ENCODE peak calls at places on chromosome 3, in four cellular contexts. D is HL-60, P is Panc1, T is fibroblast of lung. E is an unnamed sample.

GRCh38 chr3:183481582-183481981 is 53.2 kb upstream of the MCF2L2 start:
- DNase-seq in D (no peak), P (no peak), T (no peak), E (peak; percentile 74)

GRCh38 chr3:176172430-176172954 is 1024.8 kb downstream of the TBL1XR1 start:
- DNase-seq in D (no peak), P (no peak), T (no peak), E (no peak)

GRCh38 chr3:135168822-135169221 is 373.8 kb downstream of the EPHB1 start:
- DNase-seq in D (no peak), P (no peak), T (no peak), E (no peak)

GRCh38 chr3:23217872-23218554 is 14.9 kb downstream of the UBE2E2 start:
- DNase-seq in D (no peak), P (no peak), T (peak; percentile 37), E (peak; percentile 31)

GRCh38 chr3:52052831-52053306 is 3.5 kb downstream of the DUSP7 start:
- DNase-seq in D (peak; percentile 84), P (no peak), T (peak; percentile 76), E (peak; percentile 64)

GRCh38 chr3:23805881-23806321 is at the start of gene UBE2E1:
- DNase-seq in D (peak; percentile 63), P (no peak), T (peak; percentile 75), E (peak; percentile 55)

GRCh38 chr3:96331341-96331740 is 483.1 kb upstream of the EPHA6 start:
- DNase-seq in D (no peak), P (no peak), T (no peak), E (no peak)

GRCh38 chr3:24160424-24160823 is 215.3 kb downstream of the NR1D2 start:
- DNase-seq in D (no peak), P (no peak), T (peak; percentile 38), E (peak; percentile 10)

GRCh38 chr3:188947983-188948657 is 223.7 kb upstream of the TPRG1 start:
- DNase-seq in D (no peak), P (no peak), T (peak; percentile 100), E (peak; percentile 95)

GRCh38 chr3:152707314-152707713 is 127.6 kb upstream of the P2RY1 start:
- DNase-seq in D (no peak), P (no peak), T (peak; percentile 20), E (no peak)

GRCh38 chr3:78978037-78978436 is 789.8 kb downstream of the ROBO1 start:
- DNase-seq in D (no peak), P (no peak), T (peak; percentile 57), E (no peak)

GRCh38 chr3:55802816-55803215 is 315.7 kb upstream of the WNT5A start:
- DNase-seq in D (no peak), P (no peak), T (no peak), E (no peak)

GRCh38 chr3:57530071-57530608 is 14.0 kb downstream of the DNAH12 start:
- DNase-seq in D (no peak), P (no peak), T (no peak), E (no peak)

GRCh38 chr3:187718802-187719201 is 16.4 kb upstream of the RTP2 start:
- DNase-seq in D (no peak), P (no peak), T (no peak), E (no peak)

GRCh38 chr3:112463250-112463649 is 36.0 kb downstream of the BTLA start:
- DNase-seq in D (no peak), P (no peak), T (no peak), E (no peak)

GRCh38 chr3:52144034-52144795 is 10.0 kb downstream of the POC1A start:
- DNase-seq in D (peak; percentile 62), P (peak; percentile 30), T (peak; percentile 81), E (peak; percentile 44)

GRCh38 chr3:55899887-55900286 is 412.8 kb upstream of the WNT5A start:
- DNase-seq in D (no peak), P (no peak), T (no peak), E (no peak)

GRCh38 chr3:74564560-74564959 is 49.9 kb downstream of the CNTN3 start:
- DNase-seq in D (no peak), P (no peak), T (no peak), E (no peak)

GRCh38 chr3:122986790-122987189 is 40.8 kb downstream of the SEMA5B start:
- DNase-seq in D (no peak), P (no peak), T (no peak), E (no peak)

GRCh38 chr3:122987726-122988319 is 39.7 kb downstream of the SEMA5B start:
- DNase-seq in D (no peak), P (no peak), T (no peak), E (no peak)

GRCh38 chr3:122988507-122988906 is 39.1 kb downstream of the SEMA5B start:
- DNase-seq in D (no peak), P (no peak), T (no peak), E (no peak)

GRCh38 chr3:122985539-122985938 is 42.0 kb downstream of the SEMA5B start:
- DNase-seq in D (no peak), P (no peak), T (no peak), E (no peak)

DNA sequence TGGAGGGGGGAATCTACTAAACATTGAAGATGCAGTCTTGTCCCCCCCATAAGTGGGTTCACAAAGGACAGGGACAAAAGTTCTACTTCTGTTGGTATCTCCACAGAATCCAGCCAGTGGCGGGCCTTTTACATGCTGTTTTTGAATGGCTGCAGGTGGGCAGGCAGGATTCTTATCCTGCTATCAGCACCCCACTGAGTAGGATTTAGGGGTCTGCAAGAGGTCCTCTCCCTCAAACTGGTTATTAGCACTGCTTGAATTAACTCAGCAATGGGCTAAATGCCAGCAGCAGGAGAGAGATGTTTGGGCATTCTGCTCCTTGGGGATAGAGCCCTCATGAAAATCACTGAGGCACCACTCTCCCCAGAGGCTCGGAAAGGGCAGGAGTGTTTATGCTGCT is 40.3 kb downstream of the SEMA5B start:
- DNase-seq in D (no peak), P (no peak), T (no peak), E (no peak)
- H3K27me3 ChIP-seq in D (peaks cover 22% of the 10 kb centered on the region), P (peaks cover 36% of the 10 kb centered on the region), T (peaks cover 31% of the 10 kb centered on the region), E (peaks cover 86% of the 10 kb centered on the region)

DNA sequence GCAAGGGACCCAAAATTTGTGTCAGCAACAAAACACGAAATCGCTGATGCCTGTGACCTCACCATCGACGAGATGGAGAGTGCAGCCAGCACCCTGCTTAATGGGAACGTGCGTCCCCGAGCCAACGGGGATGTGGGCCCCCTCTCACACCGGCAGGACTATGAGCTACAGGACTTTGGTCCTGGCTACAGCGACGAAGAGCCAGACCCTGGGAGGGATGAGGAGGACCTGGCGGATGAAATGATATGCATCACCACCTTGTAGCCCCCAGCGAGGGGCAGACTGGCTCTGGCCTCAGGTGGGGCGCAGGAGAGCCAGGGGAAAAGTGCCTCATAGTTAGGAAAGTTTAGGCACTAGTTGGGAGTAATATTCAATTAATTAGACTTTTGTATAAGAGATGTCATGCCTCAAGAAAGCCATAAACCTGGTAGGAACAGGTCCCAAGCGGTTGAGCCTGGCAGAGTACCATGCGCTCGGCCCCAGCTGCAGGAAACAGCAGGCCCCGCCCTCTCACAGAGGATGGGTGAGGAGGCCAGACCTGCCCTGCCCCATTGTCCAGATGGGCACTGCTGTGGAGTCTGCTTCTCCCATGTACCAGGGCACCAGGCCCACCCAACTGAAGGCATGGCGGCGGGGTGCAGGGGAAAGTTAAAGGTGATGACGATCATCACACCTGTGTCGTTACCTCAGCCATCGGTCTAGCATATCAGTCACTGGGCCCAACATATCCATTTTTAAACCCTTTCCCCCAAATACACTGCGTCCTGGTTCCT is 34.9 kb downstream of the CHDH start:
- DNase-seq in D (no peak), P (no peak), T (no peak), E (no peak)
- H3K27me3 ChIP-seq in D (no peaks in the 10 kb centered on the region), P (no peaks in the 10 kb centered on the region), T (no peaks in the 10 kb centered on the region), E (no peaks in the 10 kb centered on the region)

DNA sequence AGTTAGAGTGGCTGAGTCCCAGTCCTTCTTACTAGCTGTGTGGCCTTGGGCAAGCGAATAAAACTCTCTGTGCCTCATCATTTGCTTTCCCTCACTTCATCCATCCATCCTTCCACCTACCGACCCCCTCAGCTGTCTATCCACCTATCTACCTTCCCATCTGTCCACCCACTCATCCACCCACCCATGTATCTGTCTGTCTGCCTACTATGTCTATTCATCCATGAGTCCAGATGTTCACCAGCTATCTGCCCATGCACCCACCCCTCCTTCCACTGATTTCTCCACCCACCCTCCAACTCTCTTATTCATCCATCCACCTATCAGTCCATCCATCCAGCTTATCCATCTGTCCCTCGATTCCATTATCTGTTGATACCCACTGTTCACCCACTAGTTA is 60.4 kb upstream of the ATP2B2 start:
- DNase-seq in D (no peak), P (no peak), T (no peak), E (no peak)
- H3K27me3 ChIP-seq in D (no peaks in the 10 kb centered on the region), P (peaks cover 4% of the 10 kb centered on the region), T (no peaks in the 10 kb centered on the region), E (peaks cover 22% of the 10 kb centered on the region)

GRCh38 chr3:43996379-43997301 is 245.0 kb upstream of the TOPAZ1 start:
- DNase-seq in D (no peak), P (no peak), T (peak; percentile 59), E (no peak)
- H3K27me3 ChIP-seq in D (peaks cover 77% of the 10 kb centered on the region), P (peaks cover 42% of the 10 kb centered on the region), T (peaks cover 31% of the 10 kb centered on the region), E (peaks cover 57% of the 10 kb centered on the region)

GRCh38 chr3:18444597-18445420 is 19.7 kb upstream of the SATB1 start:
- DNase-seq in D (no peak), P (no peak), T (peak; percentile 50), E (no peak)
- H3K27me3 ChIP-seq in D (no peaks in the 10 kb centered on the region), P (peaks cover 25% of the 10 kb centered on the region), T (peaks cover 15% of the 10 kb centered on the region), E (peaks cover 29% of the 10 kb centered on the region)

E was measured in astrocyte.